ENCODE peak calls at places on chromosomes 2 and 18, in nine cellular contexts. G is PC-9, I is fibroblast of lung, Z is esophagus squamous epithelium, S is transverse colon, E is aorta, O is psoas muscle, T is colonic mucosa, X is right lobe of liver. V is an unnamed sample.

GRCh38 chr2:240460781-240461431 is 25.4 kb downstream of the GPC1 start:
- DNase-seq in S (peak; percentile 6), O (peak; percentile 52), I (no peak), T (no peak), G (no peak), E (peak; percentile 40), X (no peak), Z (no peak), V (no peak)

GRCh38 chr18:46315187-46315586 is 211.0 kb downstream of the HAUS1 start:
- DNase-seq in S (no peak), I (no peak), X (no peak), G (no peak), Z (no peak), O (no peak), E (no peak), T (no peak), V (no peak)

GRCh38 chr18:73614812-73615211 is 532.8 kb downstream of the FBXO15 start:
- DNase-seq in O (no peak), S (no peak), G (peak; percentile 14), E (no peak), Z (no peak), X (no peak), T (no peak), I (peak; percentile 34), V (peak; percentile 37)

GRCh38 chr2:145715601-145716000 is 1195.7 kb upstream of the ZEB2 start:
- DNase-seq in S (no peak), O (no peak), T (no peak), E (no peak), I (peak; percentile 27), X (no peak), Z (no peak), G (no peak), V (no peak)

GRCh38 chr2:40872580-40872979 is 420.7 kb upstream of the SLC8A1 start:
- DNase-seq in O (no peak), Z (no peak), X (no peak), S (no peak), T (no peak), G (no peak), E (no peak), I (no peak), V (no peak)

GRCh38 chr18:79494936-79495335 is 99.2 kb downstream of the NFATC1 start:
- DNase-seq in G (no peak), O (peak; percentile 30), S (no peak), I (no peak), X (no peak), Z (no peak), E (peak; percentile 38), T (no peak), V (no peak)

GRCh38 chr18:63454497-63454896 is 22.3 kb upstream of the SERPINB5 start:
- DNase-seq in X (no peak), Z (no peak), T (peak; percentile 74), E (no peak), I (no peak), G (peak; percentile 76), S (peak; percentile 48), O (no peak), V (no peak)

GRCh38 chr2:217396165-217396564 is 536.3 kb upstream of the TNP1 start:
- DNase-seq in Z (no peak), G (no peak), T (no peak), S (no peak), O (no peak), I (no peak), E (no peak), X (no peak), V (peak; percentile 55)

GRCh38 chr18:42559292-42559691 is 556.2 kb downstream of the RIT2 start:
- DNase-seq in G (no peak), O (no peak), Z (no peak), X (no peak), S (no peak), I (no peak), T (no peak), E (no peak), V (no peak)

GRCh38 chr2:240184656-240185055 is 44.2 kb upstream of the OTOS start:
- DNase-seq in S (no peak), O (no peak), T (no peak), X (no peak), E (peak; percentile 12), Z (no peak), I (no peak), G (no peak), V (no peak)

GRCh38 chr2:7027961-7028655 is 110.9 kb downstream of the RNF144A start:
- DNase-seq in T (no peak), X (no peak), O (no peak), I (no peak), G (no peak), E (no peak), S (no peak), Z (no peak), V (no peak)
- H3K27ac ChIP-seq in T (no peak overlapping the region), X (no peak overlapping the region), O (peak overlapping the region; percentile 44), I (no peak overlapping the region), G (no peak overlapping the region), E (no peak overlapping the region), S (no peak overlapping the region), Z (no peak overlapping the region), V (no peak overlapping the region)

GRCh38 chr2:63737085-63737701 is 104.5 kb upstream of the UGP2 start:
- DNase-seq in I (no peak), G (no peak), O (no peak), T (no peak), E (no peak), X (peak; percentile 24), S (no peak), Z (no peak), V (no peak)
- H3K27ac ChIP-seq in I (no peak overlapping the region), G (no peak overlapping the region), O (peak overlapping the region; percentile 54), T (no peak overlapping the region), E (peak overlapping the region; percentile 54), X (peak overlapping the region; percentile 23), S (no peak overlapping the region), Z (no peak overlapping the region), V (no peak overlapping the region)

GRCh38 chr2:24724111-24724775 is 68.9 kb downstream of the PTRHD1 start:
- DNase-seq in E (no peak), Z (no peak), S (no peak), I (no peak), O (no peak), G (no peak), T (no peak), X (no peak), V (no peak)

GRCh38 chr2:24723668-24724067 is 69.5 kb downstream of the PTRHD1 start:
- DNase-seq in T (no peak), X (no peak), O (no peak), G (no peak), Z (no peak), E (no peak), I (no peak), S (no peak), V (no peak)

GRCh38 chr2:24721470-24721869 is 71.7 kb downstream of the PTRHD1 start:
- DNase-seq in X (peak; percentile 65), E (peak; percentile 80), I (peak; percentile 89), G (no peak), Z (no peak), S (peak; percentile 27), O (peak; percentile 89), T (peak; percentile 61), V (peak; percentile 92)

GRCh38 chr2:24720310-24720709 is 72.9 kb downstream of the PTRHD1 start:
- DNase-seq in E (no peak), G (no peak), S (no peak), X (no peak), T (no peak), O (no peak), I (no peak), Z (no peak), V (peak; percentile 11)

GRCh38 chr2:24722141-24722790 is 70.9 kb downstream of the PTRHD1 start:
- DNase-seq in O (no peak), E (no peak), S (no peak), I (no peak), X (no peak), Z (no peak), G (no peak), T (no peak), V (peak; percentile 42)
- H3K27ac ChIP-seq in O (peak overlapping the region; percentile 81), E (peak overlapping the region; percentile 19), S (peak overlapping the region; percentile 56), I (no peak overlapping the region), X (peak overlapping the region; percentile 13), Z (peak overlapping the region; percentile 53), G (no peak overlapping the region), T (no peak overlapping the region), V (peak overlapping the region; percentile 10)

GRCh38 chr18:11983592-11983991 is 2.3 kb downstream of the IMPA2 start:
- DNase-seq in T (no peak), I (no peak), S (peak; percentile 45), E (no peak), O (peak; percentile 84), X (peak; percentile 76), G (no peak), Z (no peak), V (peak; percentile 30)

GRCh38 chr18:11984091-11984490 is 2.8 kb downstream of the IMPA2 start:
- DNase-seq in O (peak; percentile 43), Z (no peak), S (no peak), E (no peak), G (no peak), I (no peak), T (no peak), X (no peak), V (no peak)

GRCh38 chr18:11981383-11981632 is at the start of gene IMPA2:
- DNase-seq in I (no peak), X (no peak), O (no peak), G (no peak), E (no peak), Z (no peak), T (no peak), S (no peak), V (no peak)

GRCh38 chr18:11981633-11982366 is 493 bp downstream of the IMPA2 start:
- DNase-seq in O (peak; percentile 81), E (no peak), X (peak; percentile 62), I (peak; percentile 30), Z (no peak), G (peak; percentile 59), T (peak; percentile 67), S (peak; percentile 66), V (peak; percentile 45)

GRCh38 chr18:11982981-11983380 is 1.7 kb downstream of the IMPA2 start:
- DNase-seq in T (peak; percentile 54), Z (no peak), G (no peak), I (no peak), X (no peak), E (no peak), O (peak; percentile 2), S (no peak), V (no peak)
- H3K27ac ChIP-seq in T (no peak overlapping the region), Z (peak overlapping the region; percentile 96), G (no peak overlapping the region), I (no peak overlapping the region), X (no peak overlapping the region), E (no peak overlapping the region), O (peak overlapping the region; percentile 96), S (peak overlapping the region; percentile 0), V (no peak overlapping the region)

DNA sequence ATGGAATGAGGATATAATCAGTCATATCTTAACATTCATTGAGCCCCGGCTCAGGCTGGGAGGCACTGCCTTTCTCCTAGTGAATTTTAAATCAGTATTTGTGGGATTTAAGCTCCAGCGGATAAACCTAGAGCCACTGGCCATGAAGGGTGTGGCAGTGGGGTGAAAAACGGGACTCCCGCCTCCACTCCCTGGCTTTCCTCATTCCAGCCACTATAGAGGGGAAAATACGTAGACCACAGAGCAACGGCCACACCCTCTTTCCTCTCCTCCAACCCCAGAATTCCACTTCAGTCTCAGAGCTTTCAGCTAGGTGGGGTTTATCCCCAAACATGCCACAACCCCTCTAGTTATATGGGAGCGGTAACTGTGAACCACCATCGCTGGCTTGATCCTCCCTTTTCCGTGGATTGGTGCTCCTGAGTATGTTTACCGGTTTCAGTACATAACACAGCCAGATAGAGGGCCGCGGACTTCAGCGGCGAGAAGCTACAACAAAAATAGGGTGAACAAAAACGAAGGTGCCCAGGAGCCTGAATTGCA is 70.6 kb upstream of the ITGB6 start:
- DNase-seq in O (no peak), T (no peak), I (no peak), S (no peak), E (peak; percentile 49), Z (no peak), G (peak; percentile 71), X (no peak), V (no peak)
- H3K27ac ChIP-seq in O (peak overlapping the region; percentile 93), T (peak overlapping the region; percentile 77), I (peak overlapping the region; percentile 84), S (peak overlapping the region; percentile 91), E (peak overlapping the region; percentile 93), Z (peak overlapping the region; percentile 91), G (peak overlapping the region; percentile 86), X (peak overlapping the region; percentile 87), V (peak overlapping the region; percentile 94)